ENCODE peak calls at places on chromosomes 11 and 22, in five cellular contexts. X, M, H, O and G are unnamed samples. For H3K9me3 and H3K36me3, the result is how much of the 10 kb centered on the place peaks cover.

GRCh38 chr11:27287205-27287604 is 75.8 kb downstream of the CCDC34 start:
- DNase-seq in H (no peak), X (no peak), M (no peak), O (no peak), G (no peak)

GRCh38 chr11:123381817-123382554 is 48.1 kb upstream of the GRAMD1B start:
- DNase-seq in M (no peak), X (no peak), O (no peak), H (no peak), G (no peak)

GRCh38 chr11:78350646-78351165 is 66.9 kb downstream of the GAB2 start:
- DNase-seq in X (peak), H (no peak), O (no peak), M (peak), G (no peak)

GRCh38 chr11:31804439-31805036 is 6.6 kb downstream of the PAX6 start:
- DNase-seq in X (no peak), H (no peak), O (no peak), M (no peak), G (peak)

GRCh38 chr11:35393093-35393492 is 26.3 kb downstream of the SLC1A2 start:
- DNase-seq in M (no peak), H (no peak), X (no peak), O (no peak), G (no peak)

GRCh38 chr22:39665661-39666431 is 95.3 kb downstream of the CACNA1I start:
- DNase-seq in O (no peak), X (no peak), H (no peak), M (no peak), G (no peak)

GRCh38 chr11:44923796-44924195 is 26.9 kb downstream of the TP53I11 start:
- DNase-seq in H (no peak), X (no peak), M (no peak), O (no peak), G (no peak)

GRCh38 chr22:45216133-45217003 is 24.3 kb downstream of the KIAA0930 start:
- DNase-seq in H (no peak), O (no peak), M (no peak), X (no peak), G (peak)

GRCh38 chr22:36746571-36746970 is 29.3 kb downstream of the IFT27 start:
- DNase-seq in H (no peak), X (peak), O (no peak), M (no peak), G (no peak)

GRCh38 chr11:66834943-66835342 is 8.3 kb upstream of the RCE1 start:
- DNase-seq in H (no peak), X (no peak), M (no peak), O (no peak), G (no peak)

GRCh38 chr22:17910561-17911311 is 113.6 kb downstream of the MICAL3 start:
- DNase-seq in X (peak), O (no peak), M (peak), H (no peak), G (peak)

GRCh38 chr11:7348432-7349298 is 97.0 kb downstream of the SYT9 start:
- DNase-seq in O (no peak), M (no peak), X (no peak), H (no peak), G (no peak)

GRCh38 chr11:12088047-12088481 is 22.3 kb upstream of the MICAL2 start:
- DNase-seq in M (peak), X (peak), H (no peak), O (no peak), G (no peak)

GRCh38 chr11:37076866-37077265 is 478.8 kb upstream of the RAG2 start:
- DNase-seq in X (no peak), M (no peak), H (no peak), O (no peak), G (no peak)

GRCh38 chr11:20609727-20610707 is 10.6 kb downstream of the SLC6A5 start:
- DNase-seq in H (peak), M (peak), X (peak), O (peak), G (peak)

GRCh38 chr11:58316142-58316541 is 42.7 kb downstream of the OR5B17 start:
- DNase-seq in H (no peak), M (no peak), O (no peak), X (no peak), G (no peak)

GRCh38 chr11:2185324-2186085 is 13.9 kb upstream of the TH start:
- DNase-seq in X (no peak), H (no peak), O (no peak), M (no peak), G (no peak)

GRCh38 chr11:61341706-61342105 is 8.7 kb downstream of the TKFC start:
- DNase-seq in M (no peak), O (no peak), X (no peak), H (no peak), G (no peak)

GRCh38 chr22:25114369-25115362 is 85.0 kb upstream of the CRYBB3 start:
- DNase-seq in X (no peak), O (no peak), H (no peak), M (no peak), G (no peak)

GRCh38 chr11:31560842-31561476 is 51.4 kb downstream of the ELP4 start:
- DNase-seq in H (no peak), X (no peak), O (no peak), M (no peak), G (no peak)

GRCh38 chr11:34259087-34259486 is 98.7 kb downstream of the ABTB2 start:
- DNase-seq in H (no peak), M (no peak), X (no peak), O (no peak), G (no peak)

GRCh38 chr11:12746593-12747097 is 72.4 kb downstream of the TEAD1 start:
- DNase-seq in M (peak), O (no peak), X (peak), H (no peak), G (no peak)

DNA sequence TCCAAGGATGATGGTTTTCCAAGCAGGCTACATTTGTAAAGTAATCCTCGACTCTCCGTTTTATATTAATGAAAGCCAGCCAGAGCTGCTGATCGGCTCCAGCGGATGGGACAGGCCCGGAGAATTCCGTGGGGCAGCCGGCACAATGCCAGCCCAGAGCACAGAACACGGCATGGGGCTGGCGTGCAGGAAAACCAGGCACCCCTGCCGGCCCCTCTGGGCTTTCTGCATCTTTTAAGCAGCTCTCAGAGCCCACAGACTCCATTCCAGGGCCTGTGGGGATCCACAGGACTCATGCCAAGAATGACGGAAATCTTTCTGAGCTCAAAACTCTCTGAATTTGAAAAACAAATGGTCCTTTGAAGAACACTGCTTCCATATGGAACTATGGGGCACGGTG is 212.2 kb downstream of the CTTN start:
- DNase-seq in O (no peak), X (no peak), H (no peak), M (no peak), G (no peak)
- TF ChIP-seq POLR2A in O (no peak), X (no peak), H (no peak), M (no peak), G (no peak)

GRCh38 chr22:49031746-49032330 is 795.8 kb downstream of the BRD1 start:
- DNase-seq in M (no peak), O (no peak), X (no peak), H (no peak), G (peak)

GRCh38 chr22:49035818-49036457 is 791.7 kb downstream of the BRD1 start:
- DNase-seq in X (peak), O (no peak), H (no peak), M (no peak), G (peak)

GRCh38 chr22:49033616-49034015 is 794.1 kb downstream of the BRD1 start:
- DNase-seq in H (no peak), M (no peak), O (no peak), X (no peak), G (peak)

GRCh38 chr22:49034836-49035817 is 792.5 kb downstream of the BRD1 start:
- DNase-seq in X (no peak), M (no peak), H (no peak), O (no peak), G (peak)

DNA sequence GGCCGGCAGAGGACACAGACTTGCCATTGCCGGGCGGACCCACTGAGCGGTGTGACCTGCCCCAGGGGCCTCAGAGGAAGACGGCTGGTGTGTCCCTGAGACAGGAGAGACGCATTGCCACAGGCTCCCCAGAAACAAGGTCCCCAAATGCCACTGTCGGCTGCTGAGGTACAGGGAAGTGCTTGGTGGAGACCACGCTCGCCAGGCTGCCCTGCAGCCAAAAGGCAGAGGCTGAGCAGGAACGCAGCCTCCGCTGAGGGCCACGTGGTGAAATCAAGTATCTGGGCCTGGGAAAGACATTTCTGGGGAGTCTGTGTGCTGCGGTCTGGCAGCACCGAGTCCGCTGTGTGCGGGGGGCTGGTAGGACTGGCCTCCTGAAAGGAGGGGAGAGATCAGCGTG is 794.9 kb downstream of the BRD1 start:
- DNase-seq in H (no peak), X (no peak), M (no peak), O (no peak), G (peak)
- H3K9me3 ChIP-seq in H (under half), X (under half), M (under half), O (under half), G (under half)

DNA sequence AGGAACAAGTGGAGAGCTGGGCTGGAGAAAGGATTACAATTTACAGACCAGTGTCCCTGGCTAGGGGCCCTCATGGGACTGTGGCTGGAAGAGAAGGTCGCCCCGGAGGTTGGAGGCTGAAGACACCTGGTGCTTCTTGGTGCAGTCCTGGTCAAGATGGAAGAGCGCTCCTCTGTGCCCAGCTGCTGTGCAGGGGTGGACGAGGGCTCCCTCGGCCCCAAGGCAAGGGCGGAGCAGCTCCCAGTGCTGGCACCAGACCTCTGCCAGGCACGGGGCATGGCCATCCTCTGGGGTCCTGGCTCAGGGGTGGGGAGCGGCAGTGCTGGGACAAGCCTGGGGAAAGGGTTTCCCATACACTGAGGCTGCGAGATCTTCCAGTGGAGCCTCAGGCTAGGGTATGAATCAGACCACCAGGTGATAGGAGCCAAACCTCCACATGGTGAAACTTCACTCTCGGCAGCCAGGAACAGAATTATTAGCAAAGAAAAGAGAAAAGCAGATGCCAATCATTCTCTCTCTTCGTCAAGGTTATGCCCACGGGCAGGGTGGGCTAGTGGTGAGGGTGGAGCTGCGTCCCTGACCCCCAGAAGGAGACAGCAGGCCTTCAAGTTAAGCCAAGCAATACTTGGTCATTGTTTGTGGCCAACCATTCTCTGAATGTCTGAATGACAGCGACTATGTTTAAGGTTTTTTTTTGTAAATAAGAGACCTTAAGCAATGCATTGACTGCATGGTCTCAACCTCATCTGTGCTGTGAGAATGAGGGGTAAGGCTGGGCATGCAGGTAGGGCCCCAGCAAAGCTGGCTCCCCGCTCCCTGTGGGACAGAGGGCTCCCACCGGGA is 32.1 kb downstream of the PPM1F start:
- DNase-seq in M (no peak), O (no peak), X (no peak), H (no peak), G (no peak)
- H3K36me3 ChIP-seq in M (under half), O (half or more), X (under half), H (under half), G (under half)

GRCh38 chr11:65716294-65716693 is 4.2 kb downstream of the KAT5 start:
- DNase-seq in X (no peak), O (no peak), H (no peak), M (no peak), G (peak)
- TF ChIP-seq POLR2A in X (no peak), O (no peak), H (no peak), M (no peak), G (no peak)

GRCh38 chr22:48981671-48982070 is 846.0 kb downstream of the BRD1 start:
- DNase-seq in O (no peak), H (no peak), M (no peak), X (no peak), G (no peak)

GRCh38 chr22:48976556-48977535 is 850.8 kb downstream of the BRD1 start:
- DNase-seq in O (no peak), H (no peak), X (no peak), M (no peak), G (no peak)

GRCh38 chr22:48980918-48981317 is 846.8 kb downstream of the BRD1 start:
- DNase-seq in H (no peak), M (no peak), X (no peak), O (no peak), G (no peak)

GRCh38 chr22:48980409-48980808 is 847.3 kb downstream of the BRD1 start:
- DNase-seq in H (no peak), M (no peak), O (no peak), X (no peak), G (no peak)

GRCh38 chr22:48979482-48979881 is 848.2 kb downstream of the BRD1 start:
- DNase-seq in X (no peak), O (no peak), H (no peak), M (no peak), G (no peak)
- H3K9me3 ChIP-seq in X (under half), O (under half), H (under half), M (under half), G (under half)

GRCh38 chr11:75570559-75571139 is 8.6 kb downstream of the SERPINH1 start:
- DNase-seq in O (no peak), M (no peak), H (no peak), X (no peak), G (no peak)

GRCh38 chr11:75568616-75569219 is 6.7 kb downstream of the SERPINH1 start:
- DNase-seq in M (no peak), X (no peak), H (no peak), O (no peak), G (no peak)

GRCh38 chr11:75574698-75575265 is 12.7 kb downstream of the SERPINH1 start:
- DNase-seq in O (no peak), M (no peak), X (no peak), H (no peak), G (no peak)

GRCh38 chr11:75572744-75573143 is 10.7 kb downstream of the SERPINH1 start:
- DNase-seq in M (no peak), X (no peak), H (no peak), O (no peak), G (no peak)

DNA sequence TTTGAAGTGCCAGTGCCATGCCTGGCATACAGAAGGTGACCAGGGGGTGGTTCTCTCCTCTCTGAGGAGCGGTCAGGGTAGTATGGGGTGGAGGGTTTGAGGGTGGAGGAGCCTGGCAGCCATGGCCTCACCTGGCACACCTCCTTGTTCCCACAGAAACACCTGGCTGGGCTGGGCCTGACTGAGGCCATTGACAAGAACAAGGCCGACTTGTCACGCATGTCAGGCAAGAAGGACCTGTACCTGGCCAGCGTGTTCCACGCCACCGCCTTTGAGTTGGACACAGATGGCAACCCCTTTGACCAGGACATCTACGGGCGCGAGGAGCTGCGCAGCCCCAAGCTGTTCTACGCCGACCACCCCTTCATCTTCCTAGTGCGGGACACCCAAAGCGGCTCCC is 9.6 kb downstream of the SERPINH1 start:
- DNase-seq in O (no peak), M (no peak), X (no peak), H (no peak), G (no peak)
- H3K36me3 ChIP-seq in O (half or more), M (half or more), X (under half), H (under half), G (half or more)

GRCh38 chr11:46414899-46415298 is 23.3 kb upstream of the CHRM4 start:
- DNase-seq in H (no peak), O (no peak), X (no peak), M (no peak), G (no peak)

GRCh38 chr11:46420513-46420912 is 28.9 kb upstream of the CHRM4 start:
- DNase-seq in O (no peak), M (no peak), X (no peak), H (no peak), G (no peak)

GRCh38 chr11:46418751-46419150 is 27.2 kb upstream of the CHRM4 start:
- DNase-seq in M (no peak), O (no peak), X (no peak), H (no peak), G (no peak)

GRCh38 chr11:46416656-46417055 is 25.1 kb upstream of the CHRM4 start:
- DNase-seq in M (no peak), X (no peak), H (no peak), O (no peak), G (no peak)

GRCh38 chr11:46417711-46418110 is 26.1 kb upstream of the CHRM4 start:
- DNase-seq in H (no peak), O (no peak), X (no peak), M (no peak), G (no peak)
- TF ChIP-seq POLR2A in H (no peak), O (no peak), X (no peak), M (no peak), G (no peak)